ENCODE peak calls at places on chromosome 21, in four cellular contexts. One of them, this sample, is unnamed.

GRCh38 chr21:18499761-18500376 is 96.3 kb upstream of the TMPRSS15 start:
- DNase-seq in IMR-90: peak
- DNase-seq in K562: peak
- DNase-seq in GM12878: no peak
- DNase-seq in this sample: no peak

GRCh38 chr21:17438642-17439041 is 74.2 kb upstream of the CXADR start:
- DNase-seq in IMR-90: no peak
- DNase-seq in K562: no peak
- DNase-seq in GM12878: no peak
- DNase-seq in this sample: no peak

GRCh38 chr21:31348188-31348587 is 4.1 kb upstream of the TIAM1 start:
- DNase-seq in IMR-90: no peak
- DNase-seq in K562: no peak
- DNase-seq in GM12878: no peak
- DNase-seq in this sample: no peak

GRCh38 chr21:20998456-20998789 is 214 bp downstream of the NCAM2 start:
- DNase-seq in IMR-90: no peak
- DNase-seq in K562: no peak
- DNase-seq in GM12878: no peak
- DNase-seq in this sample: no peak

GRCh38 chr21:33064623-33064996 is 5.3 kb upstream of the OLIG1 start:
- DNase-seq in IMR-90: no peak
- DNase-seq in K562: no peak
- DNase-seq in GM12878: no peak
- DNase-seq in this sample: no peak

GRCh38 chr21:37240978-37241377 is 26.2 kb downstream of the VPS26C start:
- DNase-seq in IMR-90: no peak
- DNase-seq in K562: no peak
- DNase-seq in GM12878: no peak
- DNase-seq in this sample: no peak

GRCh38 chr21:14964658-14965057 is 100.1 kb downstream of the NRIP1 start:
- DNase-seq in IMR-90: no peak
- DNase-seq in K562: no peak
- DNase-seq in GM12878: no peak
- DNase-seq in this sample: no peak

GRCh38 chr21:24046816-24047443 is 1560.4 kb downstream of the MRPL39 start:
- DNase-seq in IMR-90: no peak
- DNase-seq in K562: no peak
- DNase-seq in GM12878: no peak
- DNase-seq in this sample: no peak

GRCh38 chr21:42784276-42784675 is 95.1 kb downstream of the WDR4 start:
- DNase-seq in IMR-90: no peak
- DNase-seq in K562: no peak
- DNase-seq in GM12878: no peak
- DNase-seq in this sample: no peak

GRCh38 chr21:42779431-42779861 is 99.9 kb downstream of the WDR4 start:
- DNase-seq in IMR-90: no peak
- DNase-seq in K562: no peak
- DNase-seq in GM12878: no peak
- DNase-seq in this sample: no peak

GRCh38 chr21:42781981-42782722 is 97.2 kb downstream of the WDR4 start:
- DNase-seq in IMR-90: no peak
- DNase-seq in K562: no peak
- DNase-seq in GM12878: no peak
- DNase-seq in this sample: no peak

GRCh38 chr21:42782723-42783247 is 96.6 kb downstream of the WDR4 start:
- DNase-seq in IMR-90: no peak
- DNase-seq in K562: no peak
- DNase-seq in GM12878: no peak
- DNase-seq in this sample: no peak

GRCh38 chr21:42781150-42781980 is 98.0 kb downstream of the WDR4 start:
- DNase-seq in IMR-90: no peak
- DNase-seq in K562: no peak
- DNase-seq in GM12878: no peak
- DNase-seq in this sample: no peak
- TF ChIP-seq ELK1 in IMR-90: no peak
- TF ChIP-seq ELK1 in K562: no peak
- TF ChIP-seq ELK1 in GM12878: no peak
- TF ChIP-seq ELK1 in this sample: no peak

DNA sequence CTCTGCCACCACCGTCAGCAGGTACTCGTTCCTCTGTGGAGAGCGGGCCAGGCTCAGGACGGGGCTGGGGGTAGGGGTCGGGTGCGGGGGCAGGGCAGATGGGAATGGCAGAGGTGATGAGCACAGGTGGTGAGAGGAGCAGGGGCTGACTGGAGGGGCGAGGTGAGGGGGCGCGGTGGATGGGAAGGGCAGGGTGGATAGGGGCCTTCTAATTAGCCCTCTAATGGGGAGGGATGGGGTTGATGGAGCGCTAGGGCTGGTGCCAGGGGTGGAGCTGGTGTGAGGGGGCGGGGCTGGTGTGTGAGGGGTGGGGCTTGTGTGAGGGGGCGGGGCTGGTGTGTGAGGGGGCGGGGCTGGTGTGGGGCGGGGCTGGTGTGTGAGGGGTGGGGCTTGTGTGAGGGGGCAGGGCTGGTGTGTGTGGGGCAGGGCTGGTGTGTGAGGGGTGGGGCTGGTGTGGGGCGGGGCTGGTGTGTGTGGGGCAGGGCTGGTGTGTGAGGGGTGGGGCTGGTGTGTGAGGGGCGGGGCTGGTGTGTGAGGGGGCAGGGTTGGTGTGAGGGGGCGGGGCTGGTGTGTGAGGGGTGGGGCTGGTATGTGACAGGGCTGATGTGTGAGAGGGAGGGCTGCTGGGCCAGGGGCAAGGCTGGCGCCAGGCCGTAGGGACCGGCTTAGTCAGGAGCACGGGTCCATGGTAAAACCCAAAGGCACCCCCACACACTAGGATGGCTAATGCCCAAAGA is 5.9 kb downstream of the KRTAP10-1 start:
- DNase-seq in IMR-90: no peak
- DNase-seq in K562: peak
- DNase-seq in GM12878: no peak
- DNase-seq in this sample: no peak
- TF ChIP-seq ELK1 in IMR-90: no peak
- TF ChIP-seq ELK1 in K562: no peak
- TF ChIP-seq ELK1 in GM12878: no peak
- TF ChIP-seq ELK1 in this sample: no peak

GRCh38 chr21:35597750-35598339 is 462.5 kb downstream of the SETD4 start:
- DNase-seq in IMR-90: no peak
- DNase-seq in K562: no peak
- DNase-seq in GM12878: no peak
- DNase-seq in this sample: no peak

GRCh38 chr21:35594905-35595304 is 465.4 kb downstream of the SETD4 start:
- DNase-seq in IMR-90: no peak
- DNase-seq in K562: no peak
- DNase-seq in GM12878: no peak
- DNase-seq in this sample: no peak

GRCh38 chr21:35587841-35588390 is 472.4 kb downstream of the SETD4 start:
- DNase-seq in IMR-90: no peak
- DNase-seq in K562: no peak
- DNase-seq in GM12878: no peak
- DNase-seq in this sample: no peak

GRCh38 chr21:35593000-35593502 is 467.3 kb downstream of the SETD4 start:
- DNase-seq in IMR-90: peak
- DNase-seq in K562: no peak
- DNase-seq in GM12878: no peak
- DNase-seq in this sample: no peak
- TF ChIP-seq ELK1 in IMR-90: no peak
- TF ChIP-seq ELK1 in K562: no peak
- TF ChIP-seq ELK1 in GM12878: no peak
- TF ChIP-seq ELK1 in this sample: no peak

DNA sequence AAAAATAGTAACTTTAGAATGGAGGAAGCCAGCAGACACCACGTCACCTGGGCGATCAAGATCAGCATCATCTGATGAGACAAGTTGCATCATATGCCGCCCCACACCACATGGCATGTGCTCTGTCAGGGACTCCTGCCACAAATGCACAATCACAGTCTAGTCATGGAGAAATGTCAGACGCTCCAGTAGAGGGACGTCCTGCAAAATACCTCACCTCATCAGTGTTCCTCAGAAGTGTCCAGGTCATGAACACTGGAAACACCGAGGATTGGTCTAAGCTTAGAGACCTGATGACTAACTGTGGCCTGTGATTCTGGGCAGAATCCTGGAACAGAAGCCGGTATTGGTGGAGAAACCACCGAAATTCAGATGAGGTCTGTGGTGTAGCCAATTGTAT is 14.3 kb downstream of the ADARB1 start:
- DNase-seq in IMR-90: no peak
- DNase-seq in K562: no peak
- DNase-seq in GM12878: no peak
- DNase-seq in this sample: no peak
- TF ChIP-seq ELK1 in IMR-90: no peak
- TF ChIP-seq ELK1 in K562: no peak
- TF ChIP-seq ELK1 in GM12878: no peak
- TF ChIP-seq ELK1 in this sample: no peak

DNA sequence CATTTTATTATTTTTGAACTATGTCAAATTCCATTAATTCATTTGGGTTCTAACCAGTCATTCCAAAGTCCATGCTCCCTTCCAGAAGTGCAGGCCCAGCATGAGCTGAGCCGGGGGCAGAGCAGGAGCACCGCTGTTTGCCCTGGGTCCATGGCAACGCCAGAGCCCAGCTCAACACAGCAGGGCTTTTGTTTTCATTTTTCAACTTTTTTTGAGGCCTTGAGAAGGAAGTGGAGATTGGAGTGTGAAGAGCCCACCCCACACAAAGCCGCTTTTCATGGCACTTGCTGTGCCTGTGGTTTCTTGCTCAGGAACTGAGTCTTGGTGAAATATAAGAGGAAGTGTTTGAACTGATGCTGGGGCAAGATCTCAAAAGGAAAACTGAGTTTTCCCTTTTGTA is 13.2 kb upstream of the PRMT2 start:
- DNase-seq in IMR-90: no peak
- DNase-seq in K562: no peak
- DNase-seq in GM12878: no peak
- DNase-seq in this sample: no peak
- TF ChIP-seq ELK1 in IMR-90: no peak
- TF ChIP-seq ELK1 in K562: no peak
- TF ChIP-seq ELK1 in GM12878: no peak
- TF ChIP-seq ELK1 in this sample: no peak

DNA sequence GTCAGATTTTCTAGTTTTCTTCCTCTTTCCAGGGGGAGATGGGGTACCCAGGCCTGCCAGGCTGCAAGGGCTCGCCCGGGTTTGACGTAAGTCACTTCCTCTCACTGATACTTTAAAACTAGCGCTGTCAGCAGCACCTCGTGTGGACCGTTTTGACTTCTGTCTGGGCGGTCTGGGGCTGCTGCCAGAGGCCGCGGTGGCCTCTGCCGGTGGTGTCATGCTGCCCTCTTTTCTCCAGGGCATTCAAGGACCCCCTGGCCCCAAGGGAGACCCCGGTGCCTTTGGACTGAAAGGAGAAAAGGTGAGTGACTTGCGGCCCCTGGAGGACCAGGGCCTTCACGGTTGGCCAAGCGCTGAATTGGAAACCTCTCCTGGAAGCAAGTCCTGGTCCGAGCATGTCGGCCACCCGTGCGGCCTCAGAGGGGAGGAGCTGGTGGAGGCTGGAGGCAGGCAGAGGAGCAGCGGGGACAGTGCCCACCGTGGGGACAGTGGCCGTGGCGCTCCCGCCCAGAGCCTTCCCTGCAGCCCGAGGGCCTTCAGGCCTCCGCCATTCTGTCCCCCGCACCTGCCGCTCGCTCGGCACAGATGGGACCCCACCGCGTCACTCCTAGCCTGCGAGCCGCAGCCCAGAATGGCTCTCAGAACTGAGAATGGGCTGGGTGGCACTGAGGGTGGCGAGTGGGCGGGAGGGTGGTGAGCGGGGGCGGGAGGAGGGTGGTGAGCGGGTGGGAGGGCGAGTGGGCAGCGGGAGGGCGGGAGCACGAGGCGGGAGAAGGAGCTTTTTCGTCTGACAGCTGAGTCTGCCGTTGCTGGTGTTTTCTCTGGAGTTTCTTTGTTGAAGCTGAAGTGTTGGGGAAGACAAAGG is 9.4 kb downstream of the COL6A1 start:
- DNase-seq in IMR-90: no peak
- DNase-seq in K562: no peak
- DNase-seq in GM12878: no peak
- DNase-seq in this sample: no peak
- TF ChIP-seq ELK1 in IMR-90: no peak
- TF ChIP-seq ELK1 in K562: no peak
- TF ChIP-seq ELK1 in GM12878: no peak
- TF ChIP-seq ELK1 in this sample: no peak

DNA sequence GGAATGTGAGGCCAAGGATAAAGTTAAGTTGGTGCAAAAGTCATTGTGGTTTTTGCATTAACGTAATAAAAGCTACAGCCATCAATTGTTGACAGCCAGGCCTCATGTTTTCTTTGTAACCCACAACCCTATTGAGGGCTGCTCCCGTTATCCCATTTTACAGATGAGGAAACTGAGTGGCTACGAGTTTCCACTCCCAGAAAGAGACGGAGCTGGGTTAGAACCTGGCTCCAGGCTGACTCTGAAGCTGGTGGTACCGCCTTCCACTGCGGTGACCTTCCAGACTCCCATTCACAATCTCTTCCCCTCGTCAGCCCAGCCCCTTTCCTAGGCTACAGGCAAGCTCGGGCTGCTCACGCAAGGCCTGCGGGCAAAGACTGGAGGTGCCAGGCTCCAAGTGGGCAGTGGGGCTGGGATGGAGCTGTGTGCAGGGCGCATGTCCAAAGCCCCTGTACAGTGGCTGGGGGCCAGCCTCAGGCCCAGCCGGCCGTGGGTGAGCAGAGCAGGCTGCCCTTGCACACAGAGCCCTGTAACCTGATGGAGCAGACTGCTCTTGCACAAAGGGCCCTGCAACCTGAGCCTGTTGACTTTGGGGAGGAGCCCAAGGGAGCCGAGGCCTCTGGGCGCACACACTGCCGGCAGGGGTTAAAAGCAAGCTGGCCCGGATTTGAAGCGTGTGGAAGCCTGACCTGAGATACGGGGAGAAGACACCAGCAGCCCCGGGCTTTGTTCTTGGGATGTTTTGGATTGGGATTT is 97.4 kb upstream of the TMPRSS2 start:
- DNase-seq in IMR-90: no peak
- DNase-seq in K562: no peak
- DNase-seq in GM12878: no peak
- DNase-seq in this sample: no peak
- TF ChIP-seq ELK1 in IMR-90: no peak
- TF ChIP-seq ELK1 in K562: no peak
- TF ChIP-seq ELK1 in GM12878: no peak
- TF ChIP-seq ELK1 in this sample: no peak

GRCh38 chr21:44558695-44559094 is at the start of gene KRTAP10-3:
- DNase-seq in IMR-90: no peak
- DNase-seq in K562: no peak
- DNase-seq in GM12878: no peak
- DNase-seq in this sample: no peak
- TF ChIP-seq ELK1 in IMR-90: no peak
- TF ChIP-seq ELK1 in K562: no peak
- TF ChIP-seq ELK1 in GM12878: no peak
- TF ChIP-seq ELK1 in this sample: no peak